ENCODE peak calls at places on chromosomes 2 and 18, in six cellular contexts. N is H1, C is heart left ventricle, D is HepG2, U is transverse colon, K is Peyer's patch. H is an unnamed sample.

GRCh38 chr2:11389551-11390528 is 45.4 kb upstream of the ROCK2 start:
- DNase-seq in U (peak), N (no peak), C (no peak), D (peak), K (no peak), H (no peak)

GRCh38 chr2:61182059-61182383 is 20.0 kb downstream of the C2orf74 start:
- DNase-seq in K (no peak), U (no peak), D (no peak), C (no peak), N (no peak), H (no peak)

GRCh38 chr2:121099329-121100318 is 185.4 kb downstream of the TFCP2L1 start:
- DNase-seq in N (peak), U (peak), C (peak), K (no peak), D (no peak), H (peak)

GRCh38 chr2:56185582-56186046 is 1.8 kb downstream of the CCDC85A start:
- DNase-seq in K (no peak), D (no peak), N (peak), U (no peak), C (peak), H (peak)

GRCh38 chr2:73925853-73926492 is 707 bp upstream of the DGUOK start:
- DNase-seq in D (no peak), K (no peak), U (peak), C (no peak), N (no peak), H (peak)

GRCh38 chr2:188628989-188629889 is 337.6 kb downstream of the GULP1 start:
- DNase-seq in D (no peak), K (no peak), C (peak), U (no peak), N (no peak), H (no peak)

GRCh38 chr2:24045511-24046508 is 1.4 kb downstream of the WDCP start:
- DNase-seq in N (no peak), C (no peak), K (no peak), D (peak), U (no peak), H (no peak)

GRCh38 chr2:46134531-46135229 is 162.5 kb upstream of the EPAS1 start:
- DNase-seq in N (no peak), C (peak), U (no peak), K (no peak), D (no peak), H (peak)

GRCh38 chr2:149744845-149745244 is 157.3 kb upstream of the MMADHC start:
- DNase-seq in C (no peak), K (no peak), D (no peak), U (no peak), N (no peak), H (no peak)

GRCh38 chr2:233940376-233941276 is 23.5 kb downstream of the TRPM8 start:
- DNase-seq in U (no peak), D (no peak), N (no peak), K (no peak), C (no peak), H (no peak)

DNA sequence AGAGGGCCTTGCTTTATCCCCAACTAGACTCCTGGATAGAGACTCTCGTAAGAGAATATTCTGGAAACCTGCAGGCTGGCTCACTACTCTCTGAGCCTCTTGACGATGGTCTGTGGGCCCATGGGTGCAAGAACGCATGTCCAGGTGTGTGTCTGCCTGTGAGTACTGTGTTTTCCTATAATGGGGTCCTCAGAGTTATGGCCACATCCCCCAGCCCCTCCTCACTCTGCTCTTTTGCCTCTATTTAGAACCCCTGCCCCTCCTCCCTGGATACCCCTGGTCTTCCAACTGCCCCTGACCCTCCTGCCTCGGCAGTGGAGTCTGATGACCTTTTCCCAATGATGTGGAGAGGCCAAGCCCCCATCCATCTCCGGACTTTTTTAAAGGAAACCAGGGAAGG is 148.1 kb downstream of the ZFP36L2 start:
- DNase-seq in N (no peak), K (no peak), C (no peak), D (no peak), U (no peak), H (no peak)
- TF ChIP-seq POLR2A in N (no peak), K (no peak), C (no peak), D (no peak), U (no peak), H (no peak)

GRCh38 chr2:29628078-29628765 is 293.2 kb downstream of the ALK start:
- DNase-seq in K (no peak), N (no peak), C (no peak), U (no peak), D (no peak), H (no peak)

GRCh38 chr2:29632018-29632417 is 289.4 kb downstream of the ALK start:
- DNase-seq in N (no peak), C (no peak), K (no peak), U (no peak), D (no peak), H (no peak)

GRCh38 chr2:29628882-29629281 is 292.5 kb downstream of the ALK start:
- DNase-seq in N (no peak), D (no peak), C (peak), K (no peak), U (no peak), H (no peak)

GRCh38 chr2:29627366-29627765 is 294.0 kb downstream of the ALK start:
- DNase-seq in D (no peak), K (no peak), U (no peak), C (no peak), N (no peak), H (no peak)

DNA sequence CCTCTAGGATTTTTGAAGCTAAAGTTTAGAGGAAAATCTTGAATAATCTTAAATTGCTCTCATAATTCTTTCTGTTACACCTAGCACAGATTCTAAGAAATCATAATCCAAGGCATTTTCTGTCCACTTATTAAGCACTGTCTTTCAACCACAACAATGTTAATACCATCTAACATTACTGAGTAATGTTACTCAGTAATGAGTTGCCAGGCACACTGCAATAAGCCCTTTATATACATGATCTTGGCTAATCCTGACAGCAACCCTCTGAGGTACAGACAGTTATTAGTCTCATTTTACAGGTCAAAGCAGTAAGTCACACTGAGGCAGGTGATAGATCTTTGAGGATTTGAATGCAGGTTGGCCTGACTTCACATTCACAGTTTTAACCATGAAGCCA is 291.9 kb downstream of the ALK start:
- DNase-seq in D (no peak), K (no peak), C (no peak), U (no peak), N (no peak), H (no peak)
- H3K27ac ChIP-seq in D (no peak), K (no peak), C (no peak), U (no peak), N (no peak), H (no peak)

DNA sequence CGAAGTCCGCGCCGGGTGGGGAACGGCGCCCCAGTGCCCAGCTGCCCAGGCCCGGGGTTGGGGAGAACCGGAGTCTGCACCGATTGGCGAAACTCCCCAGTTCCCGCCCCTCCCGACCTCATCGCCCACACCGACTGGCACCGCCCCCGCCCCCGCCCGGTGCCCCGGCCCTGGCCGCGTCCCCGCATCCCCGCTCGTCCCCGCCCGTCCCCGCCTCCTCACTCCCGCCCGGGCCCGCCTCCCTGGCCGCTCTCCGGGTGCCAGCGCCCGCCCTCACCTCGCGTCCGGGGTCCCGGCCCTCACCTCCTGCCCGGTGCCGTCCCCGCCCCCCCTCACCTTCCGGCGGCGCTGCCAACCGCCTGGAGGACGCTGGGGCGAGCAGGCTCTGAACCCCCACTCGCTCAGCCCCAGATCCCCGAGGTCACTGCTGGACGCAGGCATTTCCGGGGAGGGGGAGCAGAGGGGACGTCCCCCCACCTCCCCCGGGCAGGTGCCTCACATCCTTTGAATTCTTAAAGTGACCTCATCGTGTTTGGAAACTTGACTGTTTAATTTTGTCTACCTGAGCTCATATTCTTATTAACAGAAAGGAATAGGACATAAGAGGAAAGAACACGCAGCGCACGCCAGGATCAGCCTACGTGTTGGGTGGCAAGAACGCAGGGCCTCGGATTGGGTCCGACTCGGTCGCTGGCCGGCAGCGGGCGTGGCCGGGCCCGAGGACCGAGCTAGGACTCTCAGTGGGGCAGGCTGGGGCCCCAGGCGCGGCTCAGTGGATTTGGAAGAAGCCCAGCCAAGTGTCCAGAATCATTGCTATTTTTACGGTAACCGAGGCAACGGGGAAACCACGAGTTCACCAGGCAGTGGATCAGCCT is at the start of gene FAM110C:
- DNase-seq in U (peak), C (peak), K (no peak), N (peak), D (peak), H (peak)
- TF ChIP-seq POLR2A in U (peak), C (peak), K (no peak), N (no peak), D (no peak), H (no peak)

GRCh38 chr2:12960671-12961070 is 243.9 kb downstream of the TRIB2 start:
- DNase-seq in N (no peak), C (no peak), D (no peak), U (no peak), K (no peak), H (no peak)
- H3K27ac ChIP-seq in N (no peak), C (no peak), D (no peak), U (no peak), K (no peak), H (no peak)

GRCh38 chr2:84805250-84805917 is 75.5 kb downstream of the TRABD2A start:
- DNase-seq in D (no peak), N (no peak), C (no peak), U (no peak), K (no peak), H (no peak)

GRCh38 chr2:84808279-84808678 is 72.6 kb downstream of the TRABD2A start:
- DNase-seq in U (no peak), N (no peak), C (no peak), D (no peak), K (no peak), H (no peak)

GRCh38 chr2:84801816-84802215 is 79.1 kb downstream of the TRABD2A start:
- DNase-seq in N (no peak), C (no peak), K (no peak), U (no peak), D (no peak), H (no peak)

GRCh38 chr2:84811839-84812238 is 69.0 kb downstream of the TRABD2A start:
- DNase-seq in K (no peak), U (no peak), C (no peak), N (no peak), D (no peak), H (no peak)

DNA sequence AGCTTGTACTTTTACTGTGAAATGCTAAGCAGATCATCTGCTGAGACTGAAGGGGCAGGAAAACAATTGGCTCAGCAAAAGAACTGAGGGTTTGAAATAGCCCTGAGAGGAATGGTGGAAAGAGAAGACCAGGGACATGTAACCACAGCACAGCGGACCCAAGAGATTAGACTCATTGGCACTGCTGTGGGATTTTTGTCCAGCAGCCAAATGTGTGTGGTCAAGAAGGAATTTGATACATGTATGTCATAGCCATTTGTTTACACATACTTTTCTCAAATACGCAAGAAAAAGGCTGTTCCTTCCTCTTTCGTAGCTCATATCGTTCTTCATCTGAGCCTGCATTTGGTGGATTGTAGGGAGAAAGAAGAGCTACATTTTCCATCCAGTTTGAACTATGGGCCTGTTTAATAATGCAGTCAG is 73.8 kb downstream of the TRABD2A start:
- DNase-seq in U (peak), D (no peak), N (no peak), K (no peak), C (no peak), H (no peak)
- TF ChIP-seq POLR2A in U (no peak), D (no peak), N (no peak), K (no peak), C (no peak), H (no peak)

GRCh38 chr18:80187956-80188642 is 59.2 kb downstream of the PARD6G start:
- DNase-seq in N (no peak), U (no peak), D (no peak), K (no peak), C (no peak), H (no peak)
- H3K27ac ChIP-seq in N (no peak), U (no peak), D (no peak), K (no peak), C (no peak), H (no peak)

H was measured in testis.